ENCODE peak calls at places on chromosomes 12 and 14, in five cellular contexts. B is HEK293T; P is astrocyte; U is stimulated activated CD8-positive, alpha-beta memory T cell treated with anti-CD3 and anti-CD28 coated beads, Interleukin-12 subunit alpha, Interleukin-12 subunit beta, amount 100 ng/mL, for 4 hours; Q is AG09319. Z is an unnamed sample.

GRCh38 chr14:90140956-90141316 is 79.1 kb downstream of the KCNK13 start:
- DNase-seq in Q (no peak), U (no peak), P (peak), B (no peak), Z (no peak)

GRCh38 chr12:94753071-94753779 is 102.9 kb upstream of the TMCC3 start:
- DNase-seq in U (no peak), P (peak), B (no peak), Q (no peak), Z (peak)

GRCh38 chr14:94575730-94576585 is 5.3 kb upstream of the SERPINA5 start:
- DNase-seq in Q (no peak), U (no peak), B (no peak), P (peak), Z (no peak)

GRCh38 chr12:89924191-89924590 is 215.6 kb upstream of the ATP2B1 start:
- DNase-seq in B (no peak), U (no peak), P (no peak), Q (no peak), Z (no peak)

GRCh38 chr12:13169255-13169654 is 27.3 kb upstream of the EMP1 start:
- DNase-seq in Q (no peak), U (no peak), P (no peak), B (no peak), Z (no peak)

GRCh38 chr12:88142610-88142991 is 494 bp downstream of the TMTC3 start:
- DNase-seq in P (no peak), B (peak), U (peak), Q (no peak), Z (no peak)

GRCh38 chr14:101476931-101477553 is 84.3 kb upstream of the DIO3 start:
- DNase-seq in Q (no peak), P (no peak), B (peak), U (no peak), Z (no peak)

GRCh38 chr12:109308534-109309440 is at the start of gene FOXN4:
- DNase-seq in B (peak), U (no peak), P (no peak), Q (no peak), Z (no peak)

GRCh38 chr12:57896437-57897201 is 44.7 kb upstream of the ATP23 start:
- DNase-seq in Q (no peak), B (peak), U (no peak), P (peak), Z (peak)

GRCh38 chr12:47650469-47650868 is 55.4 kb downstream of the RPAP3 start:
- DNase-seq in Q (no peak), U (no peak), P (peak), B (no peak), Z (peak)

GRCh38 chr12:58154359-58154758 is 213.0 kb downstream of the ATP23 start:
- DNase-seq in P (no peak), Q (no peak), B (no peak), U (no peak), Z (no peak)

GRCh38 chr12:131088701-131089525 is 135.2 kb downstream of the ADGRD1 start:
- DNase-seq in Q (no peak), P (no peak), U (no peak), B (no peak), Z (no peak)

GRCh38 chr12:49041881-49042484 is 18.6 kb downstream of the KMT2D start:
- DNase-seq in P (no peak), B (no peak), Q (no peak), U (no peak), Z (no peak)

GRCh38 chr14:23663711-23664110 is 27.5 kb downstream of the DHRS2 start:
- DNase-seq in Q (no peak), P (no peak), B (no peak), U (no peak), Z (no peak)

GRCh38 chr12:124211753-124212152 is 83.1 kb upstream of the RFLNA start:
- DNase-seq in Q (no peak), P (no peak), B (no peak), U (no peak), Z (no peak)

GRCh38 chr12:29148065-29148957 is 767 bp upstream of the FAR2 start:
- DNase-seq in P (no peak), B (peak), U (no peak), Q (no peak), Z (peak)

GRCh38 chr14:60102389-60102788 is 10.7 kb downstream of the PCNX4 start:
- DNase-seq in P (peak), U (no peak), B (no peak), Q (peak), Z (peak)

GRCh38 chr12:123109319-123109772 is 41.5 kb downstream of the PITPNM2 start:
- DNase-seq in U (no peak), P (no peak), B (no peak), Q (no peak), Z (no peak)

GRCh38 chr12:123401753-123402683 is 18.1 kb downstream of the KMT5A start:
- DNase-seq in P (no peak), Q (no peak), B (no peak), U (no peak), Z (no peak)

GRCh38 chr14:67815573-67816235 is 686 bp downstream of the ZFYVE26 start:
- DNase-seq in U (no peak), Q (no peak), B (peak), P (peak), Z (peak)

GRCh38 chr12:1826867-1827705 is 6.7 kb downstream of the LRTM2 start:
- DNase-seq in Q (no peak), U (no peak), P (no peak), B (no peak), Z (no peak)

GRCh38 chr14:24093901-24094838 is at the start of gene PCK2:
- DNase-seq in U (peak), B (peak), P (peak), Q (peak), Z (peak)

GRCh38 chr14:57486767-57487379 is 6.8 kb downstream of the CCDC198 start:
- DNase-seq in U (no peak), P (peak), B (peak), Q (peak), Z (peak)

GRCh38 chr12:65940744-65941143 is 116.5 kb downstream of the HMGA2 start:
- DNase-seq in U (no peak), Q (no peak), P (no peak), B (no peak), Z (no peak)

GRCh38 chr12:132429122-132429931 is 60.6 kb upstream of the FBRSL1 start:
- DNase-seq in P (no peak), B (no peak), U (no peak), Q (no peak), Z (no peak)

GRCh38 chr12:116202940-116203339 is 74.6 kb downstream of the MED13L start:
- DNase-seq in B (no peak), P (no peak), U (no peak), Q (no peak), Z (peak)

GRCh38 chr12:132955933-132956725 is at the start of gene ZNF605:
- DNase-seq in B (peak), P (peak), U (peak), Q (peak), Z (peak)

GRCh38 chr14:102481791-102482238 is 27.8 kb downstream of the ANKRD9 start:
- DNase-seq in P (peak), Q (no peak), B (no peak), U (no peak), Z (no peak)

GRCh38 chr14:68817513-68818212 is 24.8 kb upstream of the ZFP36L1 start:
- DNase-seq in U (no peak), P (no peak), B (no peak), Q (no peak), Z (no peak)

GRCh38 chr14:51447411-51447810 is 204.3 kb upstream of the FRMD6 start:
- DNase-seq in Q (no peak), P (no peak), B (no peak), U (no peak), Z (no peak)

GRCh38 chr12:119258149-119258548 is 76.4 kb upstream of the CCDC60 start:
- DNase-seq in Q (no peak), P (no peak), U (no peak), B (no peak), Z (no peak)

Z was measured in fibroblast of lung.